ENCODE peak calls at places on chromosome 7, in ten cellular contexts. U, J, C, D, E, R, Q, M, I and F are unnamed samples.
A peak's percentile ranks its signal among the peaks of the same experiment; 100 is the strongest.

GRCh38 chr7:37352974-37353948 is 95.4 kb downstream of the ELMO1 start:
- DNase-seq in U (no peak), J (no peak), C (peak; percentile 37), D (peak; percentile 31), E (peak; percentile 28), R (no peak), Q (peak; percentile 33), M (no peak), I (peak; percentile 77), F (no peak)

GRCh38 chr7:105675873-105676484 is 94.7 kb upstream of the EFCAB10 start:
- DNase-seq in U (peak; percentile 33), J (no peak), C (peak; percentile 78), D (no peak), E (no peak), R (no peak), Q (no peak), M (no peak), I (peak; percentile 50), F (no peak)

GRCh38 chr7:38685851-38686250 is 54.7 kb upstream of the AMPH start:
- DNase-seq in U (no peak), J (no peak), C (no peak), D (no peak), E (no peak), R (no peak), Q (no peak), M (no peak), I (no peak), F (no peak)

GRCh38 chr7:106064836-106065559 is 47.1 kb downstream of the SYPL1 start:
- DNase-seq in U (peak; percentile 82), J (peak; percentile 76), C (peak; percentile 59), D (peak; percentile 97), E (peak; percentile 81), R (peak; percentile 100), Q (peak; percentile 99), M (peak; percentile 27), I (no peak), F (peak; percentile 68)

GRCh38 chr7:92076509-92076908 is 57.8 kb downstream of the CYP51A1 start:
- DNase-seq in U (no peak), J (no peak), C (no peak), D (peak; percentile 54), E (no peak), R (no peak), Q (peak; percentile 74), M (no peak), I (no peak), F (no peak)

GRCh38 chr7:24922099-24922773 is 57.7 kb downstream of the OSBPL3 start:
- DNase-seq in U (no peak), J (no peak), C (no peak), D (no peak), E (no peak), R (no peak), Q (no peak), M (no peak), I (no peak), F (no peak)

GRCh38 chr7:88664630-88665233 is 94.8 kb upstream of the ZNF804B start:
- DNase-seq in U (no peak), J (no peak), C (no peak), D (no peak), E (no peak), R (peak; percentile 74), Q (no peak), M (no peak), I (no peak), F (peak; percentile 21)

GRCh38 chr7:21733837-21734236 is 191.0 kb downstream of the DNAH11 start:
- DNase-seq in U (no peak), J (no peak), C (no peak), D (no peak), E (no peak), R (no peak), Q (no peak), M (no peak), I (no peak), F (no peak)

GRCh38 chr7:140230862-140231778 is 54.3 kb upstream of the KDM7A start:
- DNase-seq in U (peak; percentile 57), J (peak; percentile 54), C (peak; percentile 74), D (peak; percentile 78), E (no peak), R (peak; percentile 45), Q (peak; percentile 98), M (no peak), I (peak; percentile 53), F (peak; percentile 29)

GRCh38 chr7:104548861-104549260 is 220.5 kb downstream of the LHFPL3 start:
- DNase-seq in U (no peak), J (peak; percentile 24), C (peak; percentile 7), D (no peak), E (no peak), R (peak; percentile 44), Q (peak; percentile 56), M (no peak), I (no peak), F (no peak)

GRCh38 chr7:2225336-2225735 is 7.4 kb downstream of the MAD1L1 start:
- DNase-seq in U (no peak), J (no peak), C (no peak), D (peak; percentile 66), E (no peak), R (no peak), Q (no peak), M (no peak), I (no peak), F (no peak)

GRCh38 chr7:29342761-29343160 is 148.2 kb downstream of the CHN2 start:
- DNase-seq in U (no peak), J (peak; percentile 91), C (no peak), D (no peak), E (no peak), R (no peak), Q (no peak), M (no peak), I (no peak), F (no peak)

GRCh38 chr7:157292770-157293412 is 43.9 kb upstream of the DNAJB6 start:
- DNase-seq in U (no peak), J (no peak), C (no peak), D (peak; percentile 77), E (no peak), R (no peak), Q (peak; percentile 48), M (no peak), I (no peak), F (no peak)

GRCh38 chr7:116702046-116702445 is 30.1 kb downstream of the MET start:
- DNase-seq in U (no peak), J (no peak), C (no peak), D (peak; percentile 55), E (no peak), R (no peak), Q (no peak), M (no peak), I (no peak), F (no peak)

GRCh38 chr7:112137141-112138101 is 68.8 kb downstream of the DOCK4 start:
- DNase-seq in U (no peak), J (no peak), C (no peak), D (peak; percentile 45), E (no peak), R (no peak), Q (no peak), M (no peak), I (no peak), F (no peak)

GRCh38 chr7:131076032-131076431 is 251.6 kb upstream of the MKLN1 start:
- DNase-seq in U (no peak), J (peak; percentile 48), C (no peak), D (no peak), E (no peak), R (no peak), Q (no peak), M (no peak), I (no peak), F (peak; percentile 64)

GRCh38 chr7:101862280-101863220 is 45.1 kb downstream of the CUX1 start:
- DNase-seq in U (no peak), J (no peak), C (no peak), D (no peak), E (no peak), R (no peak), Q (peak; percentile 82), M (no peak), I (no peak), F (no peak)